ENCODE peak calls at places on chromosomes 1 and 21, in five cellular contexts. Q is HuH-7.5, E is cardiac muscle cell, Z is Right ventricle myocardium superior, V is mesenchymal stem cell. Y is an unnamed sample.

GRCh38 chr1:208061627-208062026 is 150.7 kb upstream of the CD34 start:
- DNase-seq in Q (no peak), E (no peak), Z (no peak), V (no peak), Y (no peak)

GRCh38 chr1:20480261-20481157 is 5.5 kb downstream of the CAMK2N1 start:
- DNase-seq in Q (peak; percentile 81), E (no peak), Z (no peak), V (no peak), Y (no peak)

GRCh38 chr1:40449684-40450490 is at the start of gene ZFP69B:
- DNase-seq in Q (peak; percentile 85), E (peak; percentile 97), Z (peak; percentile 96), V (peak; percentile 92), Y (peak; percentile 92)

GRCh38 chr1:206693029-206693428 is 8.3 kb downstream of the MAPKAPK2 start:
- DNase-seq in Q (no peak), E (peak; percentile 84), Z (peak; percentile 92), V (peak; percentile 85), Y (peak; percentile 73)

GRCh38 chr1:2629627-2630497 is 3.0 kb downstream of the MMEL1 start:
- DNase-seq in Q (no peak), E (no peak), Z (peak; percentile 12), V (no peak), Y (no peak)

GRCh38 chr1:7401814-7402547 is 369.1 kb upstream of the VAMP3 start:
- DNase-seq in Q (no peak), E (no peak), Z (no peak), V (peak; percentile 99), Y (peak; percentile 99)

GRCh38 chr1:229068266-229069043 is 202.5 kb upstream of the RAB4A start:
- DNase-seq in Q (no peak), E (no peak), Z (no peak), V (peak; percentile 66), Y (peak; percentile 58)

GRCh38 chr21:41180752-41181151 is 12.8 kb downstream of the BACE2 start:
- DNase-seq in Q (no peak), E (no peak), Z (no peak), V (no peak), Y (no peak)

GRCh38 chr1:178672434-178672833 is 52.6 kb upstream of the RALGPS2 start:
- DNase-seq in Q (no peak), E (no peak), Z (no peak), V (no peak), Y (no peak)